ENCODE peak calls at places on chromosome 20, in ten cellular contexts. One of them, this sample, is unnamed.

GRCh38 chr20:58481541-58482021 is 33.6 kb downstream of the APCDD1L start:
- DNase-seq in activated CD8-positive, alpha-beta memory T cell treated with anti-CD3 and anti-CD28 coated beads, Interleukin-2, amount 50 U/mL, for 48 hours: peak
- DNase-seq in HTR-8/SVneo: peak
- DNase-seq in T-helper 1 cell: peak
- DNase-seq in skeletal muscle cell: no peak
- DNase-seq in H54: peak
- DNase-seq in cardiac fibroblast: peak
- DNase-seq in mucosa of gallbladder: peak
- DNase-seq in activated CD4-positive, alpha-beta T cell treated with anti-CD3 and anti-CD28 coated beads, Interleukin-2, amount 50 U/mL, for 48 hours: peak
- DNase-seq in stimulated activated CD8-positive, alpha-beta memory T cell treated with anti-CD3 and anti-CD28 coated beads, Interleukin-15, amount 100 ng/mL, for 4 hours: no peak
- DNase-seq in this sample: no peak

GRCh38 chr20:8073024-8073832 is 53.7 kb upstream of the TMX4 start:
- DNase-seq in activated CD8-positive, alpha-beta memory T cell treated with anti-CD3 and anti-CD28 coated beads, Interleukin-2, amount 50 U/mL, for 48 hours: no peak
- DNase-seq in HTR-8/SVneo: no peak
- DNase-seq in T-helper 1 cell: no peak
- DNase-seq in skeletal muscle cell: peak
- DNase-seq in H54: no peak
- DNase-seq in cardiac fibroblast: peak
- DNase-seq in mucosa of gallbladder: no peak
- DNase-seq in activated CD4-positive, alpha-beta T cell treated with anti-CD3 and anti-CD28 coated beads, Interleukin-2, amount 50 U/mL, for 48 hours: no peak
- DNase-seq in stimulated activated CD8-positive, alpha-beta memory T cell treated with anti-CD3 and anti-CD28 coated beads, Interleukin-15, amount 100 ng/mL, for 4 hours: no peak
- DNase-seq in this sample: no peak

GRCh38 chr20:3606021-3606420 is 57.2 kb downstream of the GFRA4 start:
- DNase-seq in activated CD8-positive, alpha-beta memory T cell treated with anti-CD3 and anti-CD28 coated beads, Interleukin-2, amount 50 U/mL, for 48 hours: no peak
- DNase-seq in HTR-8/SVneo: no peak
- DNase-seq in T-helper 1 cell: no peak
- DNase-seq in skeletal muscle cell: no peak
- DNase-seq in H54: no peak
- DNase-seq in cardiac fibroblast: peak
- DNase-seq in mucosa of gallbladder: no peak
- DNase-seq in activated CD4-positive, alpha-beta T cell treated with anti-CD3 and anti-CD28 coated beads, Interleukin-2, amount 50 U/mL, for 48 hours: no peak
- DNase-seq in stimulated activated CD8-positive, alpha-beta memory T cell treated with anti-CD3 and anti-CD28 coated beads, Interleukin-15, amount 100 ng/mL, for 4 hours: no peak
- DNase-seq in this sample: no peak

GRCh38 chr20:13158339-13158738 is 62.7 kb upstream of the ISM1 start:
- DNase-seq in activated CD8-positive, alpha-beta memory T cell treated with anti-CD3 and anti-CD28 coated beads, Interleukin-2, amount 50 U/mL, for 48 hours: no peak
- DNase-seq in HTR-8/SVneo: no peak
- DNase-seq in T-helper 1 cell: no peak
- DNase-seq in skeletal muscle cell: no peak
- DNase-seq in H54: no peak
- DNase-seq in cardiac fibroblast: no peak
- DNase-seq in mucosa of gallbladder: no peak
- DNase-seq in activated CD4-positive, alpha-beta T cell treated with anti-CD3 and anti-CD28 coated beads, Interleukin-2, amount 50 U/mL, for 48 hours: no peak
- DNase-seq in stimulated activated CD8-positive, alpha-beta memory T cell treated with anti-CD3 and anti-CD28 coated beads, Interleukin-15, amount 100 ng/mL, for 4 hours: no peak
- DNase-seq in this sample: no peak

GRCh38 chr20:57476641-57477461 is 48.1 kb downstream of the CTCFL start:
- DNase-seq in activated CD8-positive, alpha-beta memory T cell treated with anti-CD3 and anti-CD28 coated beads, Interleukin-2, amount 50 U/mL, for 48 hours: no peak
- DNase-seq in HTR-8/SVneo: no peak
- DNase-seq in T-helper 1 cell: no peak
- DNase-seq in skeletal muscle cell: no peak
- DNase-seq in H54: no peak
- DNase-seq in cardiac fibroblast: no peak
- DNase-seq in mucosa of gallbladder: no peak
- DNase-seq in activated CD4-positive, alpha-beta T cell treated with anti-CD3 and anti-CD28 coated beads, Interleukin-2, amount 50 U/mL, for 48 hours: no peak
- DNase-seq in stimulated activated CD8-positive, alpha-beta memory T cell treated with anti-CD3 and anti-CD28 coated beads, Interleukin-15, amount 100 ng/mL, for 4 hours: no peak
- DNase-seq in this sample: no peak

GRCh38 chr20:47995661-47996060 is 210.4 kb upstream of the SULF2 start:
- DNase-seq in activated CD8-positive, alpha-beta memory T cell treated with anti-CD3 and anti-CD28 coated beads, Interleukin-2, amount 50 U/mL, for 48 hours: no peak
- DNase-seq in HTR-8/SVneo: no peak
- DNase-seq in T-helper 1 cell: no peak
- DNase-seq in skeletal muscle cell: no peak
- DNase-seq in H54: no peak
- DNase-seq in cardiac fibroblast: no peak
- DNase-seq in mucosa of gallbladder: no peak
- DNase-seq in activated CD4-positive, alpha-beta T cell treated with anti-CD3 and anti-CD28 coated beads, Interleukin-2, amount 50 U/mL, for 48 hours: no peak
- DNase-seq in stimulated activated CD8-positive, alpha-beta memory T cell treated with anti-CD3 and anti-CD28 coated beads, Interleukin-15, amount 100 ng/mL, for 4 hours: no peak
- DNase-seq in this sample: no peak

GRCh38 chr20:36035720-36036119 is 67.3 kb downstream of the CNBD2 start:
- DNase-seq in activated CD8-positive, alpha-beta memory T cell treated with anti-CD3 and anti-CD28 coated beads, Interleukin-2, amount 50 U/mL, for 48 hours: no peak
- DNase-seq in HTR-8/SVneo: no peak
- DNase-seq in T-helper 1 cell: no peak
- DNase-seq in skeletal muscle cell: no peak
- DNase-seq in H54: peak
- DNase-seq in cardiac fibroblast: no peak
- DNase-seq in mucosa of gallbladder: no peak
- DNase-seq in activated CD4-positive, alpha-beta T cell treated with anti-CD3 and anti-CD28 coated beads, Interleukin-2, amount 50 U/mL, for 48 hours: no peak
- DNase-seq in stimulated activated CD8-positive, alpha-beta memory T cell treated with anti-CD3 and anti-CD28 coated beads, Interleukin-15, amount 100 ng/mL, for 4 hours: no peak
- DNase-seq in this sample: no peak

GRCh38 chr20:19767070-19767469 is 9.0 kb downstream of the RIN2 start:
- DNase-seq in activated CD8-positive, alpha-beta memory T cell treated with anti-CD3 and anti-CD28 coated beads, Interleukin-2, amount 50 U/mL, for 48 hours: no peak
- DNase-seq in HTR-8/SVneo: no peak
- DNase-seq in T-helper 1 cell: no peak
- DNase-seq in skeletal muscle cell: no peak
- DNase-seq in H54: no peak
- DNase-seq in cardiac fibroblast: no peak
- DNase-seq in mucosa of gallbladder: no peak
- DNase-seq in activated CD4-positive, alpha-beta T cell treated with anti-CD3 and anti-CD28 coated beads, Interleukin-2, amount 50 U/mL, for 48 hours: no peak
- DNase-seq in stimulated activated CD8-positive, alpha-beta memory T cell treated with anti-CD3 and anti-CD28 coated beads, Interleukin-15, amount 100 ng/mL, for 4 hours: no peak
- DNase-seq in this sample: peak

GRCh38 chr20:600736-601135 is 9.4 kb downstream of the TCF15 start:
- DNase-seq in activated CD8-positive, alpha-beta memory T cell treated with anti-CD3 and anti-CD28 coated beads, Interleukin-2, amount 50 U/mL, for 48 hours: no peak
- DNase-seq in HTR-8/SVneo: no peak
- DNase-seq in T-helper 1 cell: no peak
- DNase-seq in skeletal muscle cell: no peak
- DNase-seq in H54: no peak
- DNase-seq in cardiac fibroblast: no peak
- DNase-seq in mucosa of gallbladder: no peak
- DNase-seq in activated CD4-positive, alpha-beta T cell treated with anti-CD3 and anti-CD28 coated beads, Interleukin-2, amount 50 U/mL, for 48 hours: no peak
- DNase-seq in stimulated activated CD8-positive, alpha-beta memory T cell treated with anti-CD3 and anti-CD28 coated beads, Interleukin-15, amount 100 ng/mL, for 4 hours: no peak
- DNase-seq in this sample: no peak

GRCh38 chr20:25178563-25179438 is 16.7 kb upstream of the ENTPD6 start:
- DNase-seq in activated CD8-positive, alpha-beta memory T cell treated with anti-CD3 and anti-CD28 coated beads, Interleukin-2, amount 50 U/mL, for 48 hours: no peak
- DNase-seq in HTR-8/SVneo: peak
- DNase-seq in T-helper 1 cell: no peak
- DNase-seq in skeletal muscle cell: peak
- DNase-seq in H54: peak
- DNase-seq in cardiac fibroblast: peak
- DNase-seq in mucosa of gallbladder: no peak
- DNase-seq in activated CD4-positive, alpha-beta T cell treated with anti-CD3 and anti-CD28 coated beads, Interleukin-2, amount 50 U/mL, for 48 hours: peak
- DNase-seq in stimulated activated CD8-positive, alpha-beta memory T cell treated with anti-CD3 and anti-CD28 coated beads, Interleukin-15, amount 100 ng/mL, for 4 hours: no peak
- DNase-seq in this sample: no peak

GRCh38 chr20:47464380-47465101 is 37.1 kb upstream of the NCOA3 start:
- DNase-seq in activated CD8-positive, alpha-beta memory T cell treated with anti-CD3 and anti-CD28 coated beads, Interleukin-2, amount 50 U/mL, for 48 hours: no peak
- DNase-seq in HTR-8/SVneo: peak
- DNase-seq in T-helper 1 cell: no peak
- DNase-seq in skeletal muscle cell: peak
- DNase-seq in H54: peak
- DNase-seq in cardiac fibroblast: peak
- DNase-seq in mucosa of gallbladder: peak
- DNase-seq in activated CD4-positive, alpha-beta T cell treated with anti-CD3 and anti-CD28 coated beads, Interleukin-2, amount 50 U/mL, for 48 hours: no peak
- DNase-seq in stimulated activated CD8-positive, alpha-beta memory T cell treated with anti-CD3 and anti-CD28 coated beads, Interleukin-15, amount 100 ng/mL, for 4 hours: no peak
- DNase-seq in this sample: no peak

GRCh38 chr20:35341366-35342028 is 49.3 kb upstream of the FAM83C start:
- DNase-seq in activated CD8-positive, alpha-beta memory T cell treated with anti-CD3 and anti-CD28 coated beads, Interleukin-2, amount 50 U/mL, for 48 hours: no peak
- DNase-seq in HTR-8/SVneo: no peak
- DNase-seq in T-helper 1 cell: no peak
- DNase-seq in skeletal muscle cell: no peak
- DNase-seq in H54: no peak
- DNase-seq in cardiac fibroblast: peak
- DNase-seq in mucosa of gallbladder: no peak
- DNase-seq in activated CD4-positive, alpha-beta T cell treated with anti-CD3 and anti-CD28 coated beads, Interleukin-2, amount 50 U/mL, for 48 hours: no peak
- DNase-seq in stimulated activated CD8-positive, alpha-beta memory T cell treated with anti-CD3 and anti-CD28 coated beads, Interleukin-15, amount 100 ng/mL, for 4 hours: no peak
- DNase-seq in this sample: no peak

GRCh38 chr20:53463101-53463972 is 130.3 kb downstream of the ZNF217 start:
- DNase-seq in activated CD8-positive, alpha-beta memory T cell treated with anti-CD3 and anti-CD28 coated beads, Interleukin-2, amount 50 U/mL, for 48 hours: no peak
- DNase-seq in HTR-8/SVneo: no peak
- DNase-seq in T-helper 1 cell: no peak
- DNase-seq in skeletal muscle cell: no peak
- DNase-seq in H54: no peak
- DNase-seq in cardiac fibroblast: no peak
- DNase-seq in mucosa of gallbladder: no peak
- DNase-seq in activated CD4-positive, alpha-beta T cell treated with anti-CD3 and anti-CD28 coated beads, Interleukin-2, amount 50 U/mL, for 48 hours: no peak
- DNase-seq in stimulated activated CD8-positive, alpha-beta memory T cell treated with anti-CD3 and anti-CD28 coated beads, Interleukin-15, amount 100 ng/mL, for 4 hours: no peak
- DNase-seq in this sample: no peak

GRCh38 chr20:63709149-63709527 is 1.3 kb downstream of the ZGPAT start:
- DNase-seq in activated CD8-positive, alpha-beta memory T cell treated with anti-CD3 and anti-CD28 coated beads, Interleukin-2, amount 50 U/mL, for 48 hours: no peak
- DNase-seq in HTR-8/SVneo: no peak
- DNase-seq in T-helper 1 cell: no peak
- DNase-seq in skeletal muscle cell: no peak
- DNase-seq in H54: no peak
- DNase-seq in cardiac fibroblast: no peak
- DNase-seq in mucosa of gallbladder: no peak
- DNase-seq in activated CD4-positive, alpha-beta T cell treated with anti-CD3 and anti-CD28 coated beads, Interleukin-2, amount 50 U/mL, for 48 hours: no peak
- DNase-seq in stimulated activated CD8-positive, alpha-beta memory T cell treated with anti-CD3 and anti-CD28 coated beads, Interleukin-15, amount 100 ng/mL, for 4 hours: no peak
- DNase-seq in this sample: no peak

GRCh38 chr20:34262488-34263288 is 21.5 kb downstream of the ASIP start:
- DNase-seq in activated CD8-positive, alpha-beta memory T cell treated with anti-CD3 and anti-CD28 coated beads, Interleukin-2, amount 50 U/mL, for 48 hours: no peak
- DNase-seq in HTR-8/SVneo: no peak
- DNase-seq in T-helper 1 cell: no peak
- DNase-seq in skeletal muscle cell: no peak
- DNase-seq in H54: no peak
- DNase-seq in cardiac fibroblast: peak
- DNase-seq in mucosa of gallbladder: peak
- DNase-seq in activated CD4-positive, alpha-beta T cell treated with anti-CD3 and anti-CD28 coated beads, Interleukin-2, amount 50 U/mL, for 48 hours: no peak
- DNase-seq in stimulated activated CD8-positive, alpha-beta memory T cell treated with anti-CD3 and anti-CD28 coated beads, Interleukin-15, amount 100 ng/mL, for 4 hours: no peak
- DNase-seq in this sample: no peak

GRCh38 chr20:48098099-48098498 is 312.8 kb upstream of the SULF2 start:
- DNase-seq in activated CD8-positive, alpha-beta memory T cell treated with anti-CD3 and anti-CD28 coated beads, Interleukin-2, amount 50 U/mL, for 48 hours: no peak
- DNase-seq in HTR-8/SVneo: no peak
- DNase-seq in T-helper 1 cell: no peak
- DNase-seq in skeletal muscle cell: no peak
- DNase-seq in H54: no peak
- DNase-seq in cardiac fibroblast: no peak
- DNase-seq in mucosa of gallbladder: no peak
- DNase-seq in activated CD4-positive, alpha-beta T cell treated with anti-CD3 and anti-CD28 coated beads, Interleukin-2, amount 50 U/mL, for 48 hours: no peak
- DNase-seq in stimulated activated CD8-positive, alpha-beta memory T cell treated with anti-CD3 and anti-CD28 coated beads, Interleukin-15, amount 100 ng/mL, for 4 hours: no peak
- DNase-seq in this sample: no peak

GRCh38 chr20:25011831-25012241 is 19.3 kb upstream of the APMAP start:
- DNase-seq in activated CD8-positive, alpha-beta memory T cell treated with anti-CD3 and anti-CD28 coated beads, Interleukin-2, amount 50 U/mL, for 48 hours: peak
- DNase-seq in HTR-8/SVneo: no peak
- DNase-seq in T-helper 1 cell: no peak
- DNase-seq in skeletal muscle cell: no peak
- DNase-seq in H54: no peak
- DNase-seq in cardiac fibroblast: no peak
- DNase-seq in mucosa of gallbladder: no peak
- DNase-seq in activated CD4-positive, alpha-beta T cell treated with anti-CD3 and anti-CD28 coated beads, Interleukin-2, amount 50 U/mL, for 48 hours: no peak
- DNase-seq in stimulated activated CD8-positive, alpha-beta memory T cell treated with anti-CD3 and anti-CD28 coated beads, Interleukin-15, amount 100 ng/mL, for 4 hours: no peak
- DNase-seq in this sample: peak